ENCODE peak calls at places on chromosomes 11 and 22, in four cellular contexts. M is body of pancreas, C is T-helper 2 cell, X is foreskin melanocyte. Q is an unnamed sample.

GRCh38 chr22:46791201-46791731 is 28.8 kb downstream of the TBC1D22A start:
- DNase-seq in M (peak), C (peak), X (peak), Q (no peak)

GRCh38 chr11:128802358-128802981 is 64.6 kb downstream of the KCNJ1 start:
- DNase-seq in M (peak), C (no peak), X (peak), Q (no peak)

GRCh38 chr11:1483445-1483961 is 3.1 kb downstream of the MOB2 start:
- DNase-seq in M (peak), C (no peak), X (no peak), Q (no peak)

GRCh38 chr11:88414385-88414861 is 76.9 kb upstream of the CTSC start:
- DNase-seq in M (peak), C (no peak), X (peak), Q (peak)

GRCh38 chr11:108934696-108935095 is 269.8 kb downstream of the DDX10 start:
- DNase-seq in M (no peak), C (no peak), X (no peak), Q (no peak)

GRCh38 chr11:67732045-67732787 is 57.8 kb upstream of the ALDH3B2 start:
- DNase-seq in M (peak), C (peak), X (no peak), Q (peak)

GRCh38 chr22:50182176-50183081 is 3.3 kb upstream of the TRABD start:
- DNase-seq in M (peak), C (no peak), X (no peak), Q (peak)

GRCh38 chr22:46107089-46107664 is 43.1 kb upstream of the PPARA start:
- DNase-seq in M (peak), C (no peak), X (no peak), Q (peak)

GRCh38 chr11:10236850-10237249 is 57.2 kb downstream of the SBF2 start:
- DNase-seq in M (no peak), C (no peak), X (no peak), Q (no peak)

GRCh38 chr11:33970984-33971466 is 79.1 kb upstream of the LMO2 start:
- DNase-seq in M (peak), C (no peak), X (peak), Q (peak)

GRCh38 chr11:69427337-69427736 is 54.1 kb upstream of the LINC01488 start:
- DNase-seq in M (no peak), C (no peak), X (no peak), Q (no peak)

GRCh38 chr22:24516301-24516737 is 21.2 kb downstream of the UPB1 start:
- DNase-seq in M (no peak), C (no peak), X (no peak), Q (peak)

Q was measured in thyroid gland.